ENCODE peak calls at places on chromosomes 5 and 9, in four cellular contexts. Z is left ventricle myocardium inferior; E is psoas muscle; A is CD4-positive, CD25-positive, alpha-beta regulatory T cell. B is an unnamed sample.

GRCh38 chr5:54484219-54484894 is 28.9 kb downstream of the HSPB3 start:
- DNase-seq in E (no peak), A (no peak), Z (no peak), B (no peak)

GRCh38 chr5:158195811-158196210 is 336.9 kb upstream of the CLINT1 start:
- DNase-seq in A (no peak), E (no peak), Z (no peak), B (no peak)

GRCh38 chr9:108496866-108497265 is 358.9 kb downstream of the ACTL7B start:
- DNase-seq in E (no peak), Z (no peak), A (no peak), B (no peak)

GRCh38 chr5:9174446-9174845 is 371.4 kb downstream of the SEMA5A start:
- DNase-seq in A (no peak), Z (no peak), E (no peak), B (no peak)

GRCh38 chr5:25489834-25490538 is 845.2 kb upstream of the CDH10 start:
- DNase-seq in A (no peak), E (no peak), Z (no peak), B (no peak)

GRCh38 chr5:113179156-113179555 is 202.6 kb downstream of the DCP2 start:
- DNase-seq in A (no peak), E (no peak), Z (no peak), B (no peak)

GRCh38 chr5:149073217-149073616 is 10.4 kb upstream of the SH3TC2 start:
- DNase-seq in Z (no peak), E (no peak), A (no peak), B (no peak)

GRCh38 chr5:157714480-157714879 is 16.7 kb upstream of the THG1L start:
- DNase-seq in Z (no peak), A (no peak), E (no peak), B (no peak)

GRCh38 chr9:35728041-35728971 is 3.7 kb downstream of the TLN1 start:
- DNase-seq in Z (peak; percentile 79), E (peak; percentile 83), A (no peak), B (peak; percentile 82)

GRCh38 chr9:10855847-10856246 is 243.0 kb upstream of the PTPRD start:
- DNase-seq in A (no peak), Z (no peak), E (no peak), B (no peak)

GRCh38 chr5:122259995-122260394 is 52.0 kb upstream of the SNCAIP start:
- DNase-seq in Z (no peak), A (no peak), E (no peak), B (no peak)

GRCh38 chr5:172413601-172414000 is 40.7 kb downstream of the SH3PXD2B start:
- DNase-seq in Z (no peak), E (no peak), A (no peak), B (no peak)
- H3K4me1 ChIP-seq in Z (peaks cover 58% of the 10 kb centered on the region), E (no peaks in the 10 kb centered on the region), A (no peaks in the 10 kb centered on the region), B (peaks cover 51% of the 10 kb centered on the region)

GRCh38 chr9:114616684-114617520 is 5.8 kb downstream of the TMEM268 start:
- DNase-seq in A (no peak), E (peak; percentile 57), Z (peak; percentile 67), B (peak; percentile 87)
- H3K27ac ChIP-seq in A (peak overlapping the region; percentile 20), E (no peak overlapping the region), Z (peak overlapping the region; percentile 5), B (peak overlapping the region; percentile 76)

DNA sequence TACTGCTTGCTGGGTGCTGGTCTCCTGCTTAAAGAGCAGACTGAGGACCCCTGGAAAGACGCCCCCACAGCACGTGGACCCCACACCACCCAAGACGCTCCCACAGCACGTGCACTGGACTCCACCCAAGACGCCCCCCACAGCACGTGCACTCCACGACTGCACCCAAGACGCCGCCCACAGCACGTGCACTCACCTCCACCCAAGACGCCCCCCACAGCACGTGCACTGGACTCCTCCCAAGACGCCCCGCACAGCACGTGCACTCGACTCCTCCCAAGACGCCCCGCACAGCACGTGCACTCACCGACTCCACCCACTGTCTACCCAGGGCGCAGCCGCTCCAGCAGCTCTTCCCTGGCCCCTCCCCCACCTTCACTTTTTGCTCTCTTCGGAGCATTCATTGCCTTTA is 50.5 kb downstream of the EHMT1 start:
- DNase-seq in E (no peak), A (no peak), Z (no peak), B (peak; percentile 43)
- H3K4me1 ChIP-seq in E (peaks cover 26% of the 10 kb centered on the region), A (peaks cover 15% of the 10 kb centered on the region), Z (peaks cover 63% of the 10 kb centered on the region), B (peaks cover 34% of the 10 kb centered on the region)

GRCh38 chr9:137295313-137296213 is 6.5 kb downstream of the NRARP start:
- DNase-seq in E (no peak), A (peak; percentile 39), Z (no peak), B (peak; percentile 70)
- H3K27ac ChIP-seq in E (peak overlapping the region; percentile 58), A (no peak overlapping the region), Z (peak overlapping the region; percentile 92), B (peak overlapping the region; percentile 72)

GRCh38 chr5:1951165-1951816 is 68.6 kb upstream of the IRX4 start:
- DNase-seq in E (no peak), Z (no peak), A (no peak), B (peak; percentile 33)
- H3K4me1 ChIP-seq in E (no peaks in the 10 kb centered on the region), Z (peaks cover 31% of the 10 kb centered on the region), A (no peaks in the 10 kb centered on the region), B (no peaks in the 10 kb centered on the region)

GRCh38 chr5:139725073-139725830 is 70.4 kb upstream of the PSD2 start:
- DNase-seq in A (no peak), E (peak; percentile 50), Z (no peak), B (peak; percentile 75)
- H3K27ac ChIP-seq in A (no peak overlapping the region), E (no peak overlapping the region), Z (peak overlapping the region; percentile 16), B (no peak overlapping the region)